ENCODE peak calls at places on chromosomes 6 and 20, in five cellular contexts. One of them, this sample, is unnamed.

GRCh38 chr20:34083137-34083536 is 28.9 kb downstream of the EIF2S2 start:
- DNase-seq in heart left ventricle: peak
- DNase-seq in spleen: no peak
- DNase-seq in germinal center: no peak
- DNase-seq in aorta: peak
- DNase-seq in this sample: no peak

GRCh38 chr20:16488086-16488485 is 85.2 kb downstream of the KIF16B start:
- DNase-seq in spleen: no peak
- DNase-seq in heart left ventricle: no peak
- DNase-seq in aorta: no peak
- DNase-seq in germinal center: no peak
- DNase-seq in this sample: no peak

GRCh38 chr20:10655723-10656122 is 18.1 kb downstream of the JAG1 start:
- DNase-seq in aorta: no peak
- DNase-seq in heart left ventricle: no peak
- DNase-seq in spleen: no peak
- DNase-seq in germinal center: no peak
- DNase-seq in this sample: no peak

GRCh38 chr20:30503992-30504570 is 753.4 kb upstream of the DEFB115 start:
- DNase-seq in aorta: no peak
- DNase-seq in spleen: no peak
- DNase-seq in heart left ventricle: no peak
- DNase-seq in germinal center: no peak
- DNase-seq in this sample: no peak

GRCh38 chr6:25306379-25306778 is 27.2 kb downstream of the CARMIL1 start:
- DNase-seq in heart left ventricle: no peak
- DNase-seq in spleen: no peak
- DNase-seq in aorta: no peak
- DNase-seq in germinal center: no peak
- DNase-seq in this sample: no peak

GRCh38 chr6:36731622-36732310 is 34.1 kb downstream of the RAB44 start:
- DNase-seq in spleen: peak
- DNase-seq in germinal center: no peak
- DNase-seq in aorta: no peak
- DNase-seq in heart left ventricle: no peak
- DNase-seq in this sample: no peak

GRCh38 chr20:58017970-58018530 is 210.4 kb downstream of the ANKRD60 start:
- DNase-seq in germinal center: no peak
- DNase-seq in aorta: no peak
- DNase-seq in heart left ventricle: no peak
- DNase-seq in spleen: peak
- DNase-seq in this sample: peak

GRCh38 chr6:53128842-53129241 is 19.8 kb downstream of the GCM1 start:
- DNase-seq in heart left ventricle: no peak
- DNase-seq in germinal center: no peak
- DNase-seq in spleen: no peak
- DNase-seq in aorta: no peak
- DNase-seq in this sample: no peak

GRCh38 chr6:43052842-43053544 is 658 bp downstream of the CUL7 start:
- DNase-seq in aorta: no peak
- DNase-seq in heart left ventricle: peak
- DNase-seq in germinal center: no peak
- DNase-seq in spleen: no peak
- DNase-seq in this sample: no peak

GRCh38 chr20:47150403-47151152 is 205.9 kb downstream of the ZMYND8 start:
- DNase-seq in heart left ventricle: peak
- DNase-seq in germinal center: peak
- DNase-seq in spleen: no peak
- DNase-seq in aorta: peak
- DNase-seq in this sample: no peak

GRCh38 chr6:67640462-67640861 is 994.6 kb upstream of the ADGRB3 start:
- DNase-seq in aorta: no peak
- DNase-seq in germinal center: no peak
- DNase-seq in heart left ventricle: no peak
- DNase-seq in spleen: no peak
- DNase-seq in this sample: no peak

GRCh38 chr6:111855775-111856174 is 17.5 kb downstream of the FYN start:
- DNase-seq in spleen: no peak
- DNase-seq in heart left ventricle: no peak
- DNase-seq in germinal center: no peak
- DNase-seq in aorta: no peak
- DNase-seq in this sample: no peak

GRCh38 chr6:134074151-134074712 is 21.8 kb upstream of the SLC2A12 start:
- DNase-seq in spleen: no peak
- DNase-seq in germinal center: no peak
- DNase-seq in heart left ventricle: no peak
- DNase-seq in aorta: no peak
- DNase-seq in this sample: no peak

GRCh38 chr20:24141111-24141510 is 152.5 kb upstream of the GGTLC1 start:
- DNase-seq in heart left ventricle: no peak
- DNase-seq in spleen: no peak
- DNase-seq in aorta: no peak
- DNase-seq in germinal center: no peak
- DNase-seq in this sample: peak

GRCh38 chr6:153729189-153729588 is 309.9 kb upstream of the OPRM1 start:
- DNase-seq in heart left ventricle: no peak
- DNase-seq in aorta: no peak
- DNase-seq in germinal center: no peak
- DNase-seq in spleen: no peak
- DNase-seq in this sample: no peak

GRCh38 chr6:109816452-109817374 is 125.6 kb downstream of the FIG4 start:
- DNase-seq in germinal center: no peak
- DNase-seq in spleen: no peak
- DNase-seq in aorta: no peak
- DNase-seq in heart left ventricle: no peak
- DNase-seq in this sample: no peak

GRCh38 chr6:2876210-2877056 is 26.7 kb downstream of the SERPINB9 start:
- DNase-seq in germinal center: no peak
- DNase-seq in spleen: peak
- DNase-seq in heart left ventricle: peak
- DNase-seq in aorta: peak
- DNase-seq in this sample: peak

GRCh38 chr20:44019638-44020335 is 105.1 kb downstream of the TOX2 start:
- DNase-seq in germinal center: no peak
- DNase-seq in aorta: no peak
- DNase-seq in heart left ventricle: no peak
- DNase-seq in spleen: no peak
- DNase-seq in this sample: no peak

GRCh38 chr6:32089082-32089828 is 19.9 kb downstream of the TNXB start:
- DNase-seq in spleen: no peak
- DNase-seq in germinal center: no peak
- DNase-seq in aorta: no peak
- DNase-seq in heart left ventricle: no peak
- DNase-seq in this sample: no peak

GRCh38 chr6:7939864-7940228 is 29.3 kb upstream of the TXNDC5 start:
- DNase-seq in aorta: no peak
- DNase-seq in heart left ventricle: no peak
- DNase-seq in germinal center: no peak
- DNase-seq in spleen: no peak
- DNase-seq in this sample: no peak

GRCh38 chr6:7883381-7883780 is 27.2 kb downstream of the TXNDC5 start:
- DNase-seq in germinal center: no peak
- DNase-seq in heart left ventricle: no peak
- DNase-seq in spleen: peak
- DNase-seq in aorta: no peak
- DNase-seq in this sample: no peak

GRCh38 chr6:24357336-24358218 is at the start of gene DCDC2:
- DNase-seq in spleen: peak
- DNase-seq in heart left ventricle: no peak
- DNase-seq in germinal center: peak
- DNase-seq in aorta: peak
- DNase-seq in this sample: no peak

GRCh38 chr6:95693108-95693507 is 115.8 kb downstream of the MANEA start:
- DNase-seq in spleen: no peak
- DNase-seq in heart left ventricle: no peak
- DNase-seq in germinal center: no peak
- DNase-seq in aorta: no peak
- DNase-seq in this sample: no peak

GRCh38 chr6:40778186-40778585 is 191.0 kb upstream of the LRFN2 start:
- DNase-seq in aorta: no peak
- DNase-seq in germinal center: no peak
- DNase-seq in spleen: no peak
- DNase-seq in heart left ventricle: no peak
- DNase-seq in this sample: no peak

GRCh38 chr6:116695398-116695797 is 14.4 kb downstream of the KPNA5 start:
- DNase-seq in aorta: no peak
- DNase-seq in spleen: no peak
- DNase-seq in germinal center: peak
- DNase-seq in heart left ventricle: no peak
- DNase-seq in this sample: no peak

GRCh38 chr20:47576516-47577033 is 74.9 kb downstream of the NCOA3 start:
- DNase-seq in germinal center: peak
- DNase-seq in spleen: no peak
- DNase-seq in aorta: peak
- DNase-seq in heart left ventricle: peak
- DNase-seq in this sample: no peak

This sample was measured in mesenteric fat pad.